ENCODE peak calls at places on chromosome 18, in nine cellular contexts. U is small intestine; T is CD4-positive, CD25-positive, alpha-beta regulatory T cell; G is HL-60; F is cardiac fibroblast; R is stomach; D is IMR-90; C is lung; I is PC-9. K is an unnamed sample.

GRCh38 chr18:31211047-31211446 is 48.4 kb upstream of the DSC1 start:
- DNase-seq in D (no peak), C (no peak), U (no peak), I (no peak), R (no peak), G (no peak), F (no peak), T (no peak), K (no peak)

GRCh38 chr18:39462436-39462835 is 1896.8 kb upstream of the CELF4 start:
- DNase-seq in R (no peak), F (peak), U (no peak), C (no peak), T (no peak), G (no peak), D (peak), I (no peak), K (no peak)

GRCh38 chr18:74331404-74331803 is 15.8 kb downstream of the C18orf63 start:
- DNase-seq in D (peak), T (no peak), U (peak), R (no peak), I (no peak), F (peak), G (no peak), C (no peak), K (no peak)

GRCh38 chr18:45413180-45413836 is 202.0 kb upstream of the SLC14A2 start:
- DNase-seq in T (no peak), U (no peak), I (no peak), R (no peak), F (no peak), G (no peak), C (no peak), D (no peak), K (no peak)

GRCh38 chr18:40868110-40868858 is 1086.8 kb upstream of the PIK3C3 start:
- DNase-seq in C (no peak), R (no peak), I (peak), D (peak), F (peak), T (no peak), G (no peak), U (no peak), K (no peak)

GRCh38 chr18:500556-501405 is at the start of gene COLEC12:
- DNase-seq in T (no peak), C (peak), I (no peak), F (no peak), D (no peak), R (no peak), U (no peak), G (no peak), K (no peak)

GRCh38 chr18:44602845-44603244 is 77.8 kb upstream of the SETBP1 start:
- DNase-seq in R (no peak), D (no peak), C (no peak), G (no peak), U (no peak), F (no peak), I (no peak), T (no peak), K (no peak)

GRCh38 chr18:3392467-3392855 is 57.5 kb upstream of the TGIF1 start:
- DNase-seq in I (no peak), G (no peak), C (no peak), F (no peak), T (no peak), D (no peak), U (no peak), R (no peak), K (no peak)

GRCh38 chr18:35376393-35376741 is 770 bp downstream of the ZNF396 start:
- DNase-seq in D (no peak), U (peak), G (peak), I (no peak), F (no peak), T (peak), C (no peak), R (peak), K (peak)

GRCh38 chr18:22822841-22823508 is 110.2 kb upstream of the RBBP8 start:
- DNase-seq in F (no peak), D (no peak), T (no peak), I (no peak), C (no peak), G (no peak), U (no peak), R (no peak), K (no peak)

GRCh38 chr18:39485696-39486095 is 1920.1 kb upstream of the CELF4 start:
- DNase-seq in T (no peak), D (peak), R (no peak), U (no peak), C (no peak), F (peak), I (no peak), G (no peak), K (no peak)

GRCh38 chr18:46401486-46402115 is 255.4 kb downstream of the LOXHD1 start:
- DNase-seq in I (no peak), C (no peak), U (no peak), D (no peak), R (no peak), T (no peak), G (no peak), F (no peak), K (peak)

GRCh38 chr18:9720327-9720726 is 12.2 kb downstream of the RAB31 start:
- DNase-seq in C (no peak), I (no peak), D (no peak), U (no peak), F (no peak), R (no peak), T (no peak), G (no peak), K (no peak)

GRCh38 chr18:9721893-9722515 is 13.9 kb downstream of the RAB31 start:
- DNase-seq in G (no peak), C (no peak), F (no peak), D (no peak), U (no peak), T (no peak), R (no peak), I (no peak), K (no peak)

GRCh38 chr18:9716780-9717563 is 8.9 kb downstream of the RAB31 start:
- DNase-seq in G (no peak), I (no peak), T (no peak), C (no peak), R (no peak), F (no peak), U (no peak), D (no peak), K (no peak)

GRCh38 chr18:9716375-9716774 is 8.3 kb downstream of the RAB31 start:
- DNase-seq in C (no peak), F (no peak), T (no peak), R (no peak), D (no peak), I (no peak), G (no peak), U (no peak), K (no peak)

GRCh38 chr18:9719421-9719981 is 11.4 kb downstream of the RAB31 start:
- DNase-seq in T (no peak), R (no peak), C (peak), I (peak), U (no peak), G (no peak), D (peak), F (peak), K (peak)
- H3K4me3 ChIP-seq in T (no peak), R (no peak), C (no peak), I (peak), U (no peak), G (no peak), D (peak), F (peak), K (no peak)

GRCh38 chr18:79988925-79989361 is 580 bp upstream of the TXNL4A start:
- DNase-seq in U (no peak), T (no peak), G (no peak), C (no peak), R (peak), D (peak), F (peak), I (peak), K (peak)

GRCh38 chr18:79987566-79987965 is 797 bp downstream of the TXNL4A start:
- DNase-seq in D (no peak), C (no peak), R (no peak), G (no peak), U (peak), T (no peak), F (peak), I (no peak), K (no peak)

GRCh38 chr18:79988079-79988924 is at the start of gene TXNL4A:
- DNase-seq in T (peak), D (peak), F (peak), R (peak), C (peak), G (peak), U (peak), I (peak), K (peak)

GRCh38 chr18:79985172-79985571 is 3.2 kb downstream of the TXNL4A start:
- DNase-seq in R (no peak), D (no peak), T (no peak), G (no peak), F (no peak), I (no peak), C (no peak), U (no peak), K (no peak)

DNA sequence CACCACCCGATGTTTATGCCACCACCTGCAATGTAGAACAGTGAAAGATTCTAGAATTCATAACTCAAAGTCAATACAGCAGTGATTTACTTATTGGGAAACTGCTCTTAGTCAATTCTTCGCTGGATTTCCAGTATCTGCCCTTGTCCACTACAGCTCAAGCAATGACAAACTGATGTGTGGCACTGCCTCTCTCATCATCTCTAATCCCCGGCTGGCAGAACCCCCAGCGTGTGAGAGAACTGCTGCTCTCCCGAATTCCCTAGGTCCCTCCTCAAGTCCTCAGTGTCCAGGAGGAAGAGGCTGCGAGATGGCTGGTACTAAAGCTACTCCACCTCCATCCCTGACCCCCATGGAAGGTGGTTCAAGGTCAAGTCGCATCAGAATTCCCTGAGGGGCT is 1.6 kb downstream of the TXNL4A start:
- DNase-seq in U (peak), T (no peak), D (no peak), C (no peak), I (no peak), R (no peak), F (no peak), G (no peak), K (no peak)
- H3K4me3 ChIP-seq in U (peak), T (peak), D (peak), C (no peak), I (peak), R (peak), F (peak), G (peak), K (no peak)

GRCh38 chr18:7273301-7273911 is 42.5 kb downstream of the LRRC30 start:
- DNase-seq in I (peak), F (peak), R (peak), D (peak), U (peak), C (peak), G (no peak), T (no peak), K (peak)

GRCh38 chr18:7269903-7270302 is 39.0 kb downstream of the LRRC30 start:
- DNase-seq in T (no peak), U (no peak), D (no peak), G (no peak), R (no peak), F (no peak), C (no peak), I (no peak), K (no peak)

DNA sequence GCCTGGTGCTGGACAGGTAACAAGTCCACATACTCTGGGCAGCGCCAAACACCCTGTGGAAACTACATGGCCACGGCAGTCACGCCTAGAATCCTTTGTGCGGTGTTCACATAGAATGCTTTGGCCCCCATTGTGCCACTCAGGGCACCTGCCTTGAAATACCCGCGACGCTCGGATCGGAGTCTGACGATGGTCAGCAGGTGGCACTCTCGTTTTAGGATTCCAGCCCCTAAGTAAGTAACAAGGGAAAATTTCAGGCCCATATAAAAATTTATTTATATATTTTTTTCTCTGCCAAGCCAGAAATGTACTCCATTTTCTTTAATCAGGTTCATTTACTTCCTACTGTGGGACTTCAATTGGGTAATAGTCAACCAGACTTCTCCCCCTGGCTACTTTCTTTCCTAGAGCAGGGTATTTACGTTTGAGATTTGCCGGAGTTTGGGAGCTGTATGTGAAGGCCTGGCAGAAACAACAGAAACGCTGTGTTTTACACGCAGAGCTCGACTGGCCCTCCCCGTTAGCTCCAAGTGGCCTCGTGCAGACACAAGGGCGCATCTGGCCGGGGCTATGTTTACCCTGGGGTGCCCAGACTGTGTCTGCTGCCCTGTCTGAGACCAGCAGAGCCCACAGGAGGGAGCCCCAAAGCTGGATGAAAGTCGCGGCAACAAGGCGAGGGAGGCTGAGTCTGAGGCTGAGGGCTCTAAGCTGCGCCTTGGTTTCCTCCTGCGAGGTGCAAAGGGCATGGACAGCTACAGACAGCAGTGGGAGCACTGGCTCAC is 41.6 kb downstream of the LRRC30 start:
- DNase-seq in C (peak), T (no peak), I (peak), G (no peak), R (peak), U (peak), D (peak), F (peak), K (peak)
- H3K4me3 ChIP-seq in C (no peak), T (no peak), I (no peak), G (no peak), R (peak), U (no peak), D (no peak), F (no peak), K (no peak)

GRCh38 chr18:48828201-48828580 is 122.6 kb downstream of the SMAD7 start:
- DNase-seq in I (no peak), D (no peak), G (no peak), F (no peak), U (no peak), T (no peak), C (no peak), R (no peak), K (no peak)

GRCh38 chr18:48828713-48829442 is 121.9 kb downstream of the SMAD7 start:
- DNase-seq in U (no peak), G (no peak), I (no peak), F (no peak), C (no peak), T (no peak), D (no peak), R (peak), K (no peak)

GRCh38 chr18:48826271-48826670 is 124.5 kb downstream of the SMAD7 start:
- DNase-seq in F (no peak), D (no peak), G (no peak), R (peak), C (no peak), I (no peak), T (no peak), U (no peak), K (no peak)

GRCh38 chr18:48826806-48827205 is 124.0 kb downstream of the SMAD7 start:
- DNase-seq in F (no peak), C (no peak), U (no peak), G (no peak), D (no peak), I (no peak), R (peak), T (no peak), K (no peak)

GRCh38 chr18:48827321-48828200 is 123.2 kb downstream of the SMAD7 start:
- DNase-seq in C (no peak), R (peak), G (no peak), I (no peak), T (no peak), D (peak), F (peak), U (no peak), K (peak)
- H3K4me3 ChIP-seq in C (no peak), R (peak), G (no peak), I (no peak), T (no peak), D (no peak), F (no peak), U (no peak), K (no peak)

GRCh38 chr18:76486029-76486428 is 9.0 kb downstream of the ZNF516 start:
- DNase-seq in T (no peak), R (no peak), G (no peak), I (no peak), F (no peak), C (no peak), U (no peak), D (no peak), K (no peak)
- H3K4me3 ChIP-seq in T (no peak), R (no peak), G (no peak), I (no peak), F (no peak), C (no peak), U (no peak), D (no peak), K (no peak)

DNA sequence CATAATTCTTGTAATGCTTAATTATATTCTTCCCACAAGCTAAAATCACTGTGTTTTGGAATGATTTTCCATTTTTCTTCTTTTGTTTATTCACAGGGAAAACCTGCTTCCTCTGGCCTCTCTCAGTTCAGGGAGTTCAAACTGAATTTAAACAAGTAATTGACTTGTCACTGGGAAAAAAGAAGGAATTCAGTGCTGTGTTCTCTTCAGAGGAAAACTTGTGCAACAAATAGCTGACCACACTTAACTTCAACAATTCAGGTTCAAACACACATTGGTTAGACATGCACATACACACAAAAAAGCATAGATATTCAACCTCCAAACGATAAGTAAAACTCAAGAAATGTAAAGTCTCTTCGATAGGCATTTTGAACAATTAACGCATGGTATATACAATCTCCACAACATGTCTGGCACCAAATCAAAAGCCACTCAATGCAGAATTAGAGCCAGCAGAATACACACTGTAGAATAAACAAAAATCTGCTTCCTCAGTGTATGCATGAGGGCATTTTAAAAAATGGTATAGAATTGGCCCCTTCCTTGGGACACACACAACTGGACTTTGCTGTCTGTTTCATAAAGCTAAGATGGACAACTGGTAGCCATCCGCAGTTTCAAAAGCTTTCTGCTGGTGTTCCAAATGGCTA is 269.0 kb downstream of the TCF4 start:
- DNase-seq in R (no peak), G (no peak), U (no peak), D (peak), I (no peak), C (no peak), T (no peak), F (peak), K (no peak)
- H3K4me3 ChIP-seq in R (peak), G (no peak), U (no peak), D (no peak), I (no peak), C (no peak), T (no peak), F (peak), K (no peak)

GRCh38 chr18:8357320-8357719 is 251.9 kb upstream of the RAB12 start:
- DNase-seq in T (no peak), R (no peak), U (no peak), C (no peak), I (no peak), F (no peak), D (no peak), G (no peak), K (no peak)
- H3K4me3 ChIP-seq in T (no peak), R (no peak), U (no peak), C (no peak), I (no peak), F (no peak), D (no peak), G (no peak), K (no peak)

DNA sequence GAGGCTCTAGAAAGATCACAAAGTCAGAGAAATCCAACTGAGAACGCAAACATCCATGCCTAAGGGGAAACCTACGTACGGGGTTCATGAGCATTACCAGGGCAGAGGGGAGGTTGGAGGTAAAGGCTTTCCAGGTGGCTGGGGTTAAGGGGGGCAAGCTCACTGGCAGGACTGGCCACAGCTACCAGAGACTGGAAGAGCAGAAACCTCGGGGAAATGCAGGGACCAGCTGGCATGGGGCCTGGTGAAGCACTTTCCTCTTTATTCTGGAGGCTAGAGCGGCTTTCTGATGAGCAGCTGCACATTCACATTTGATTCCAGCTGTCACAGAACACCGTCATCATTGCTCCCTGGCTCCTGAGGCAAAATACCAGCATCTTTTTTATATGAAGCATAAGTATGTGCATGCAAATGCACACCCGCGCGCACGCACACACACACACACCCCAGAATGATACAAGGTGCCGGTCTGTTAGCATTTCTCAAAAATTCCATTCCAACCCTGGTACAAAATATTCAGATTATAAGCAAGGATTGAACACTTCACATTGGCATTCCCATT is 28.7 kb upstream of the LRRC30 start:
- DNase-seq in I (no peak), G (no peak), D (no peak), C (no peak), U (no peak), R (no peak), T (no peak), F (no peak), K (peak)
- H3K4me3 ChIP-seq in I (no peak), G (no peak), D (no peak), C (no peak), U (no peak), R (no peak), T (no peak), F (no peak), K (no peak)

DNA sequence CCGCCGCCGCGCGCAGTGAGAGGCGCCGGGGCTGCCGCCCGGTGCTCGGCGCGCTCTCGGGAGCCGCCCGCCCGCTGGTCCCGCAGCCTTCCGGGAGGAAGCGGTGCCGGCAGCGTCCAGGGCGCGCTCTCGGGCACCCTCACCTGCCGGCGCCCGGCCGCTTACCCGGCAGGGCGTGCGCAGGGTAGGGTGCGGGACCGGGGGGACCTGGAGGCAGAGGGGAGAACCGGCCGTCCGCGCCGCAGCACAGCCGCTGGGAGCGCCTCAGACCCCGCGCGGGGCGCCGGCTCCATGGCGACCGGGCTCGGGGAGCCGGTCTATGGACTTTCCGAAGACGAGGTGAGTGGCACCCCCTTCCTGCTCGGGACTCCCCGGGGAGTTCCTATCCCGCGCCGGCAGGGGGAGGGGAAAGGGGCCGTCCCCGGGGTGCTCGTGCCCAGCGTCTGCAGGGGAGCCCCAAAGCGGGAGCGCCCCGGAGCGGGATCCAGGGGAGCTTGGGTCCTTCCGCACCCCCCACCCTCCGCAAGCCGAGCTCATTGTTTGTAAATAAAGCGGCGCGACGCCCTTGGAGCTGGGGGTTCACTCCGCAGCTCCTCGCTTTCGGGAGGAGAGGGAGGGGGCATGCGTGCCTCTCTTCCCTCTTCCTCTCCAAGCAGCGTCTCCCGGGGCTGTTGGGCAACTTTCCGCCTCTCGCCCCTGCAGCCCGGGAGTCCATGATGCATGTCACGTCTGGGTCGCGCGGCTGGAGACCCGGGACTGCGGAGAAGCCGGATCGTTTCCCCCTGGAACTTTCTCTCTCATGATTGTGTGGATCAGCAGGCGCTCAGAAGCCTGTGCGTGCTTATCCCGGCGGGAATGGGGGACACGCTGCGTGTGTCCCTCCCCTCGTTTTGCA is 591 bp downstream of the NEDD4L start:
- DNase-seq in F (peak), G (peak), D (peak), I (peak), T (peak), R (peak), C (peak), U (peak), K (peak)
- H3K4me3 ChIP-seq in F (peak), G (peak), D (peak), I (peak), T (peak), R (peak), C (peak), U (peak), K (peak)